ENCODE peak calls at places on chromosome X, in seven cellular contexts. J is putamen; H is activated T-cell treated with anti-CD3 and anti-CD28 coated beads, Interleukin-2, amount 50 U/mL, for 4 hours; D is activated T-helper 1 cell treated with Interleukin-2 at 50 U/mL for 16 hours; M is cardiac muscle cell; L is Ammon's horn; W is NCI-H446 treated with DMSO at 0.1 percent for 48 hours. X is an unnamed sample.

GRCh38 chrX:78592030-78592429 is 67.1 kb downstream of the RTL3 start:
- DNase-seq in H (no peak), M (no peak), J (no peak), W (no peak), L (no peak), D (no peak), X (no peak)

GRCh38 chrX:54413753-54414152 is 26.5 kb upstream of the TSR2 start:
- DNase-seq in D (no peak), L (no peak), H (no peak), M (peak; percentile 55), W (no peak), J (no peak), X (no peak)

GRCh38 chrX:149877636-149878035 is 3.3 kb upstream of the MAGEA8 start:
- DNase-seq in L (no peak), W (no peak), H (no peak), M (no peak), D (no peak), J (no peak), X (no peak)

GRCh38 chrX:54180403-54180802 is 2.7 kb downstream of the FAM120C start:
- DNase-seq in M (peak; percentile 18), W (no peak), H (no peak), D (no peak), L (no peak), J (no peak), X (no peak)

GRCh38 chrX:117752745-117753144 is 363.9 kb downstream of the KLHL13 start:
- DNase-seq in H (no peak), L (no peak), W (no peak), M (no peak), D (no peak), J (no peak), X (no peak)

GRCh38 chrX:124239324-124239723 is 93.1 kb upstream of the TEX13D start:
- DNase-seq in H (no peak), W (no peak), D (no peak), J (no peak), M (no peak), L (no peak), X (no peak)

GRCh38 chrX:149036086-149036485 is 469.0 kb downstream of the IDS start:
- DNase-seq in J (no peak), H (no peak), M (peak; percentile 27), D (no peak), L (peak; percentile 13), W (no peak), X (no peak)

GRCh38 chrX:149830192-149830873 is 48.6 kb downstream of the MAGEA9 start:
- DNase-seq in M (peak; percentile 36), H (no peak), J (no peak), D (no peak), W (no peak), L (no peak), X (no peak)

GRCh38 chrX:45769919-45770582 is 569.4 kb upstream of the DIPK2B start:
- DNase-seq in D (no peak), W (no peak), L (peak; percentile 58), H (peak; percentile 32), M (peak; percentile 90), J (no peak), X (peak; percentile 73)

GRCh38 chrX:49919617-49920016 is 2.8 kb upstream of the CLCN5 start:
- DNase-seq in M (peak; percentile 89), L (peak; percentile 9), J (no peak), D (no peak), H (peak; percentile 9), W (no peak), X (no peak)

GRCh38 chrX:40176256-40176978 is 78.7 kb upstream of the BCOR start:
- DNase-seq in H (peak; percentile 71), J (no peak), M (peak; percentile 62), W (no peak), D (peak; percentile 67), L (no peak), X (no peak)

GRCh38 chrX:115592997-115593734 is 32.2 kb downstream of the PLS3 start:
- DNase-seq in M (peak; percentile 54), L (no peak), J (no peak), W (no peak), D (no peak), H (no peak), X (no peak)

GRCh38 chrX:1212532-1212931 is at the start of gene CRLF2:
- DNase-seq in J (no peak), H (no peak), L (no peak), D (no peak), W (no peak), M (no peak), X (no peak)

GRCh38 chrX:81377329-81377728 is 175.4 kb downstream of the SH3BGRL start:
- DNase-seq in J (no peak), W (no peak), H (no peak), L (no peak), D (no peak), M (peak; percentile 45), X (peak; percentile 20)

GRCh38 chrX:40213092-40213491 is 115.3 kb upstream of the BCOR start:
- DNase-seq in M (no peak), W (no peak), J (no peak), L (no peak), H (no peak), D (no peak), X (no peak)

GRCh38 chrX:136850441-136851175 is 29.9 kb downstream of the RBMX start:
- DNase-seq in M (peak; percentile 56), J (no peak), L (peak; percentile 3), D (no peak), H (no peak), W (no peak), X (no peak)

GRCh38 chrX:40628506-40628905 is 5.3 kb downstream of the MPC1L start:
- DNase-seq in L (no peak), W (no peak), J (no peak), M (peak; percentile 41), H (no peak), D (no peak), X (no peak)

GRCh38 chrX:56615282-56615681 is 51.9 kb downstream of the UBQLN2 start:
- DNase-seq in D (no peak), H (no peak), L (no peak), M (no peak), J (no peak), W (no peak), X (no peak)

GRCh38 chrX:84168095-84168494 is 19.9 kb downstream of the RPS6KA6 start:
- DNase-seq in L (no peak), J (no peak), H (no peak), M (no peak), D (no peak), W (no peak), X (no peak)

GRCh38 chrX:68648960-68649359 is 1.5 kb downstream of the STARD8 start:
- DNase-seq in M (no peak), J (no peak), D (no peak), L (no peak), W (no peak), H (no peak), X (no peak)

GRCh38 chrX:65932173-65933084 is 107.5 kb downstream of the VSIG4 start:
- DNase-seq in J (peak; percentile 0), D (no peak), M (no peak), L (no peak), H (peak; percentile 9), W (no peak), X (no peak)

GRCh38 chrX:103453655-103454054 is 65.6 kb downstream of the RAB40A start:
- DNase-seq in D (no peak), W (no peak), H (no peak), M (peak; percentile 90), L (no peak), J (no peak), X (peak; percentile 68)

GRCh38 chrX:1164322-1165288 is 47.8 kb downstream of the CRLF2 start:
- DNase-seq in D (no peak), W (no peak), J (no peak), L (no peak), M (peak; percentile 10), H (no peak), X (no peak)